ENCODE peak calls at places on chromosomes 1 and 21, in five cellular contexts. P, C, M, O and H are unnamed samples.

GRCh38 chr1:233406994-233407631 is 79.6 kb downstream of the MAP3K21 start:
- DNase-seq in P (no peak), C (no peak), M (no peak), O (peak), H (no peak)

GRCh38 chr1:217602380-217602779 is 28.5 kb downstream of the GPATCH2 start:
- DNase-seq in P (no peak), C (no peak), M (no peak), O (no peak), H (no peak)

GRCh38 chr21:35622612-35623011 is 437.7 kb downstream of the SETD4 start:
- DNase-seq in P (no peak), C (no peak), M (no peak), O (no peak), H (no peak)

GRCh38 chr1:202010042-202011015 is at the start of gene ELF3:
- DNase-seq in P (peak), C (no peak), M (no peak), O (no peak), H (no peak)

GRCh38 chr1:98054367-98054701 is 133.5 kb upstream of the DPYD start:
- DNase-seq in P (no peak), C (no peak), M (no peak), O (no peak), H (no peak)

GRCh38 chr1:39132505-39133339 is 71.8 kb upstream of the MACF1 start:
- DNase-seq in P (peak), C (no peak), M (peak), O (no peak), H (peak)

GRCh38 chr1:75643460-75643859 is 32.5 kb upstream of the SLC44A5 start:
- DNase-seq in P (no peak), C (no peak), M (no peak), O (no peak), H (no peak)

GRCh38 chr1:165816801-165817497 is 10.5 kb upstream of the UCK2 start:
- DNase-seq in P (no peak), C (no peak), M (no peak), O (no peak), H (no peak)

GRCh38 chr1:66503841-66504470 is 30.0 kb upstream of the SGIP1 start:
- DNase-seq in P (peak), C (no peak), M (peak), O (peak), H (no peak)

GRCh38 chr1:186617860-186618780 is 62.1 kb downstream of the PTGS2 start:
- DNase-seq in P (no peak), C (peak), M (peak), O (peak), H (no peak)

GRCh38 chr1:3543076-3544049 is 67.9 kb downstream of the MEGF6 start:
- DNase-seq in P (peak), C (no peak), M (peak), O (peak), H (peak)

GRCh38 chr1:27306071-27306470 is 15.9 kb upstream of the TMEM222 start:
- DNase-seq in P (no peak), C (no peak), M (no peak), O (no peak), H (no peak)

GRCh38 chr1:209527993-209528392 is 55.5 kb upstream of the CAMK1G start:
- DNase-seq in P (no peak), C (no peak), M (no peak), O (peak), H (peak)

GRCh38 chr1:199096601-199097000 is 457.8 kb downstream of the PTPRC start:
- DNase-seq in P (no peak), C (no peak), M (no peak), O (no peak), H (no peak)

GRCh38 chr1:17586172-17586963 is 46.9 kb downstream of the ARHGEF10L start:
- DNase-seq in P (peak), C (no peak), M (peak), O (peak), H (peak)

GRCh38 chr1:78491311-78492071 is 717 bp downstream of the PTGFR start:
- DNase-seq in P (peak), C (no peak), M (peak), O (peak), H (peak)

GRCh38 chr21:39316062-39316461 is 2.6 kb upstream of the BRWD1 start:
- DNase-seq in P (no peak), C (no peak), M (no peak), O (no peak), H (peak)

GRCh38 chr1:115062542-115063004 is 26.7 kb downstream of the TSPAN2 start:
- DNase-seq in P (peak), C (peak), M (no peak), O (peak), H (peak)

GRCh38 chr1:119286587-119287181 is 81.9 kb upstream of the HAO2 start:
- DNase-seq in P (peak), C (no peak), M (peak), O (peak), H (peak)

GRCh38 chr1:174874337-174875053 is 125.3 kb upstream of the CACYBP start:
- DNase-seq in P (no peak), C (no peak), M (no peak), O (no peak), H (no peak)

GRCh38 chr1:95084317-95085176 is 11.8 kb upstream of the ALG14 start:
- DNase-seq in P (peak), C (no peak), M (peak), O (no peak), H (no peak)

GRCh38 chr1:55276671-55277376 is 61.7 kb upstream of the USP24 start:
- DNase-seq in P (no peak), C (no peak), M (no peak), O (no peak), H (no peak)

GRCh38 chr21:26199471-26199870 is 28.9 kb upstream of the APP start:
- DNase-seq in P (peak), C (no peak), M (peak), O (peak), H (peak)

GRCh38 chr1:168379110-168379860 is 98.6 kb downstream of the TBX19 start:
- DNase-seq in P (peak), C (no peak), M (no peak), O (no peak), H (peak)

DNA sequence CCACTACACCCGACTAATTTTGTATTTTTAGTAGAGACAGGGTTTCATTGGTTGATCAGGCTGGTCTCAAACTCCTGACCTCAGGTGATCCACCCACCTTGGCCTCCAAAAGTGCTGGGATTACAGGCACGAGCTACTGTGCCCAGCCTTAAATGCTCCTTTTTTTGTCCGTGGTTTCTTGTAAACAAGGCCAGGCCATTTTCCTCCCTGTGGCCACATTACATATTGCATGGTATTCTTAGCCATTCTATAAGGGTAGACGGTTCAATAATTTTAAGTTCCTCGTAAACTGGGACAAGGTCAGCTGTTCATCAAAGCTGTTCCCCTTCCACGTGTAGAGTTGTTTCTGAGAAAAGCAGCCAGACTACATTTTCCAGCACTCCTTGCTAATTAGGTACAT is 10.3 kb upstream of the LUZP1 start:
- DNase-seq in P (no peak), C (no peak), M (peak), O (no peak), H (no peak)
- TF ChIP-seq CTCF in P (no peak), C (no peak), M (no peak), O (peak), H (peak)

DNA sequence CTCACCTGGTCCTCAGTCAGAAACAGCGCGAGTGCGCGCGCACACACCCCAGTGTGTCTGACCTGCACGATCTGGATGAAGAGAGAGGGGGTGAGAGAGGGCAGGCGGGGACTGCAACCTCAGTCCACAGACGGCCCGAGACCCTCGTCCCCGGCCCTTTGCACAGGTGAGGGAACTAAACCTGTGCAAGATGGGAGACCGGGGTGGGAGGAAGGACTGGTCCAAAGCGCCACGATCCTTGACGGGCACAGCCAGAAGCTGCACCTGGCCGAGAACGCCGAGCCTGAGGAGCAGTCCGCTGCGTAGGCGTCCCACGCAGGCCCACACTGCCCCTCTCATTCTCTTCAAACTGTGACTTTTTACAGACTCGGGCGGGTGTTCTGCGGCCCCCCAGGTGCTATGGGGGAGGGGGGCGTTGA is 519 bp upstream of the IQCC start:
- DNase-seq in P (no peak), C (no peak), M (no peak), O (no peak), H (no peak)
- H3K27ac ChIP-seq in P (peak), C (peak), M (peak), O (peak), H (peak)

GRCh38 chr1:71093938-71094337 is 13.1 kb upstream of the ZRANB2 start:
- DNase-seq in P (peak), C (no peak), M (peak), O (no peak), H (no peak)
- TF ChIP-seq CTCF in P (peak), C (no peak), M (no peak), O (peak), H (peak)

GRCh38 chr1:34842952-34843371 is 16.6 kb downstream of the SMIM12 start:
- DNase-seq in P (no peak), C (no peak), M (no peak), O (no peak), H (no peak)
- H3K27ac ChIP-seq in P (no peak), C (no peak), M (no peak), O (no peak), H (no peak)

GRCh38 chr1:152185544-152186391 is 26.7 kb upstream of the RPTN start:
- DNase-seq in P (peak), C (peak), M (peak), O (peak), H (no peak)
- TF ChIP-seq CTCF in P (peak), C (peak), M (peak), O (peak), H (peak)

GRCh38 chr21:45142469-45142868 is 68.1 kb downstream of the ADARB1 start:
- DNase-seq in P (no peak), C (no peak), M (peak), O (peak), H (no peak)
- H3K27ac ChIP-seq in P (peak), C (no peak), M (no peak), O (peak), H (no peak)

GRCh38 chr1:11061652-11062365 is 2.0 kb upstream of the SRM start:
- DNase-seq in P (no peak), C (no peak), M (no peak), O (no peak), H (no peak)

GRCh38 chr1:11059166-11059989 is 440 bp downstream of the SRM start:
- DNase-seq in P (no peak), C (no peak), M (no peak), O (no peak), H (no peak)

GRCh38 chr1:11058026-11058425 is 1.8 kb downstream of the SRM start:
- DNase-seq in P (no peak), C (no peak), M (no peak), O (no peak), H (no peak)

GRCh38 chr1:11058595-11059165 is 1.1 kb downstream of the SRM start:
- DNase-seq in P (no peak), C (no peak), M (no peak), O (no peak), H (no peak)

DNA sequence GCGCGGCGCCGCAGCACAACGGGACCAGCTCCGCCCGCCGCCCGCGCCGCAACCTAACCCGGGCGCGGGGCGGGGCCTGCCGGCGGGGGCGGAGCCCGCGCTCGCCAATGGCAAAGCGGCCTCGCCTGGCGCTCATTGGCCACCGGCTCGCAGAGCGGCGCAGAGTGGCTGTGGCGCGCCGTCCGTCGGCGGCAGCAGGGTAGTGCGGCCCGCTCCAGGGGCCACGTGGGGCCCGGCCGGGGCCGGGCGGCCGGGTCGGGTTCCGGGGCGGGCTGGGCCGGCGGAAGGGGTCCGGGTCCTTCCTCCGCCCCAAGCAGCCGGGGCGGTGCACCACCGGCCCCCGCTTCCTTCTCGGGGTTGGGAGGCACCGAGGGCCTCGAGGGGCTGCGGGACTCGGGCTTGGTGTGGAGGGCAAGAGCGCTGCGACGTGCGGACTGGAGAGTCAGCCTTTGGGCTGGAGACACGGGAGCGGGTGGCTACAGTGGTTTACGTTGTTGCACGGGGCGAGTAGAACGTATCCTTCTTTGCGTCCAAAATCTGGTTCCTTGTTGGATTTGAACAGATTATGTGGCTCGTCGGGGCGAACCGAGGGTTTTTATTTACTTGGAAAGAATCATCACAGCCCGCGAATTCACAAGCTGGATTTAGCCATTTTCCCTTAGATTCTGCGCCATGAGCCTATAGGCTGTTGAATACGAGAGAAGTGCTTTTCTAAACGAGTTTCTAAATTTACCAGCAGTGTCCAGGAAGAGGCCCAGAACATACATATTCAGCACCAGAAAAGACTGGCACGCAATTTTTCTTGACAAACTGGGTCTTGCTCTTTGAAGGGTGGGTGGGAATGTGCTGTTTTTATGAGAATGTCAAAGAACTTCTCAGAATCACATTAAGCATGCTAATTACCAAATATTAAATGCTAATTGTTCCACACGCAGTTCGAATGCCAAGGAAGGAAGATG is at the start of gene SRM:
- DNase-seq in P (peak), C (peak), M (peak), O (peak), H (peak)
- TF ChIP-seq CTCF in P (no peak), C (no peak), M (peak), O (no peak), H (peak)

GRCh38 chr1:31027693-31028526 is 37.6 kb downstream of the PUM1 start:
- DNase-seq in P (no peak), C (no peak), M (no peak), O (no peak), H (no peak)
- H3K27ac ChIP-seq in P (no peak), C (no peak), M (no peak), O (no peak), H (no peak)